ENCODE peak calls at places on chromosomes 2 and 18, in six cellular contexts. K is activated CD8-positive, alpha-beta T cell treated with anti-CD3 and anti-CD28 coated beads for 36 hours; C is ovary; M is stimulated activated CD4-positive, alpha-beta T cell treated with anti-CD3 and anti-CD28 coated beads, Interleukin-2, amount 100 ng/mL, for 48 hours; H is dorsolateral prefrontal cortex; P is NAMALWA. X is an unnamed sample.

GRCh38 chr2:134131681-134132486 is 122.0 kb upstream of the MGAT5 start:
- DNase-seq in P (no peak), K (no peak), C (no peak), M (no peak), H (no peak), X (no peak)

GRCh38 chr18:56124186-56124585 is 514.2 kb downstream of the TXNL1 start:
- DNase-seq in M (no peak), H (no peak), P (no peak), K (no peak), C (no peak), X (no peak)

GRCh38 chr18:41703744-41704530 is 251.1 kb upstream of the PIK3C3 start:
- DNase-seq in C (no peak), H (no peak), K (no peak), P (no peak), M (no peak), X (no peak)

GRCh38 chr2:204871246-204871953 is 326.1 kb downstream of the PARD3B start:
- DNase-seq in K (no peak), P (peak; percentile 22), M (no peak), C (no peak), H (no peak), X (no peak)

GRCh38 chr2:152646775-152647174 is 70.5 kb downstream of the PRPF40A start:
- DNase-seq in C (no peak), P (no peak), K (no peak), M (no peak), H (no peak), X (no peak)

GRCh38 chr2:223197046-223197445 is 145.1 kb downstream of the KCNE4 start:
- DNase-seq in C (no peak), H (no peak), P (no peak), K (no peak), M (no peak), X (no peak)

GRCh38 chr2:1891147-1891546 is 146.8 kb upstream of the PXDN start:
- DNase-seq in H (no peak), C (no peak), K (no peak), M (no peak), P (no peak), X (no peak)

GRCh38 chr2:122077114-122077513 is 321.7 kb downstream of the TSN start:
- DNase-seq in C (no peak), H (no peak), M (no peak), K (no peak), P (no peak), X (no peak)

GRCh38 chr2:15754703-15755099 is 163.0 kb downstream of the DDX1 start:
- DNase-seq in K (no peak), P (no peak), M (no peak), H (no peak), C (no peak), X (no peak)

GRCh38 chr2:45892757-45893156 is 241.3 kb downstream of the PRKCE start:
- DNase-seq in H (no peak), C (no peak), M (no peak), P (no peak), K (no peak), X (no peak)

GRCh38 chr2:905091-905832 is 45.4 kb upstream of the SNTG2 start:
- DNase-seq in M (no peak), C (no peak), H (no peak), K (no peak), P (no peak), X (no peak)

GRCh38 chr2:173792166-173792565 is 173.0 kb downstream of the SP3 start:
- DNase-seq in C (no peak), P (no peak), K (no peak), M (no peak), H (no peak), X (no peak)

GRCh38 chr2:121211251-121211650 is 73.8 kb downstream of the TFCP2L1 start:
- DNase-seq in M (no peak), K (no peak), P (no peak), C (no peak), H (no peak), X (no peak)

GRCh38 chr2:143026411-143027054 is 102.7 kb upstream of the ARHGAP15 start:
- DNase-seq in P (no peak), M (no peak), C (no peak), H (no peak), K (no peak), X (no peak)

X was measured in occipital lobe.